ENCODE peak calls at places on chromosomes 16 and 17, in five cellular contexts. U, J, X, P and G are unnamed samples.

GRCh38 chr17:48907713-48908046 is 527 bp upstream of the UBE2Z start:
- DNase-seq in U (peak), J (peak), X (no peak), P (no peak), G (peak)

GRCh38 chr17:37743612-37743874 is 1.3 kb downstream of the HNF1B start:
- DNase-seq in U (no peak), J (no peak), X (no peak), P (no peak), G (no peak)

GRCh38 chr17:50587571-50587970 is 27.1 kb downstream of the CACNA1G start:
- DNase-seq in U (no peak), J (no peak), X (no peak), P (no peak), G (no peak)

GRCh38 chr16:19883296-19883951 is 1.2 kb downstream of the GPRC5B start:
- DNase-seq in U (peak), J (no peak), X (no peak), P (no peak), G (peak)

GRCh38 chr17:35313875-35314409 is 59.5 kb downstream of the SLFN11 start:
- DNase-seq in U (peak), J (no peak), X (peak), P (no peak), G (no peak)

GRCh38 chr16:10121496-10121895 is 60.7 kb downstream of the GRIN2A start:
- DNase-seq in U (no peak), J (peak), X (no peak), P (no peak), G (no peak)

GRCh38 chr16:73082608-73083007 is 34.7 kb upstream of the ZFHX3 start:
- DNase-seq in U (no peak), J (peak), X (no peak), P (peak), G (peak)

GRCh38 chr17:50127661-50128361 is 2.1 kb downstream of the SAMD14 start:
- DNase-seq in U (peak), J (no peak), X (no peak), P (no peak), G (no peak)

GRCh38 chr17:40086150-40087044 is 14.0 kb downstream of the NR1D1 start:
- DNase-seq in U (peak), J (no peak), X (peak), P (no peak), G (peak)

GRCh38 chr17:15999974-16000827 is 577 bp downstream of the TTC19 start:
- DNase-seq in U (peak), J (peak), X (no peak), P (no peak), G (peak)

DNA sequence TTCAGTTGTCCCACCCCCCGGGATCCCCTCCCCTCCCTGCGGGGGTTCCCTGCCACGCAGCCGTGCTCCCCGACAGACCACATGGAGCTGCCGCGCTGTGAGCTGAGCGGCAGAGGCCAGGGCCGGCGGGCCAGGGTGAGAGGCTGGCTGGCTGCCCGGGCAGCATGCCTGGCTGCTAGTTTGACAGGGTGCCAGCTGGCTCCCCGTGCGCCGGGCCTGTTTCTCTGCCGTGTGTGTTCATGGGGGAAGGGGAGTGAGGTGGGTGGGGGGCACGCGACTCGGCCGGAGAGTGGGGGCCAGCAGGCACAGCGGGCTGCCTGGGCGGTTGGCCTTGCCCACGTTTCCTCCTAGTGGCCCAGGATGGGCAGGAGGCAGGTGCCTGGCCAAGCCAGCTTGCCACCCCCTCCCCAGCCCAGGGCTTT is 34.1 kb downstream of the BAHCC1 start:
- DNase-seq in U (no peak), J (peak), X (no peak), P (no peak), G (no peak)
- H3K4me3 ChIP-seq in U (no peak), J (no peak), X (no peak), P (no peak), G (no peak)

GRCh38 chr16:1332618-1333148 is 762 bp upstream of the BAIAP3 start:
- DNase-seq in U (peak), J (no peak), X (no peak), P (no peak), G (no peak)
- H3K4me3 ChIP-seq in U (peak), J (no peak), X (no peak), P (no peak), G (no peak)

DNA sequence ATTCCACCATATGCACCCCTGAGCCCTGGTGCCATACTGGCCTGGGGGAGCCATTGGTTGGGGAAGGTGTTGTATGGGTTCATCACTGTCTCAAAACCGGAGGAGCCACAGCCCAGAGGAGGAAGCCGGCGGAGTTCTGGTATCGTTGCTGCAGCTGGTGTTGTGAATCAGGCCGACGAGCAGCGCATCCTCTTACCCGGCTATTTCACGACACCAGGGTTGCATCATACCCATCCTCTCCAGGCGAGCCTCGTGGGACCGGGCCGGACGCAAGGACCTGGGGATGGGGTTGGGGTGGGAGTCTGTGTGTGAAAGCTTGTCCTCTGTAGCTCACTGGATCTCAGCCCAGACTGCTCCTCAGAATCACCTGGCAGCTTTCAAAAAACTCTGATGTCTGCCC is 6.6 kb upstream of the SLC12A3 start:
- DNase-seq in U (no peak), J (no peak), X (no peak), P (no peak), G (no peak)
- H3K4me3 ChIP-seq in U (no peak), J (no peak), X (no peak), P (no peak), G (no peak)

GRCh38 chr17:45409659-45410076 is 23.0 kb downstream of the ARHGAP27 start:
- DNase-seq in U (no peak), J (no peak), X (peak), P (no peak), G (no peak)

GRCh38 chr17:45411348-45412105 is 21.1 kb downstream of the ARHGAP27 start:
- DNase-seq in U (no peak), J (no peak), X (no peak), P (no peak), G (no peak)

GRCh38 chr17:45406107-45406506 is 26.6 kb downstream of the ARHGAP27 start:
- DNase-seq in U (no peak), J (no peak), X (no peak), P (no peak), G (no peak)

GRCh38 chr17:45410144-45411091 is 22.3 kb downstream of the ARHGAP27 start:
- DNase-seq in U (no peak), J (no peak), X (peak), P (no peak), G (no peak)

DNA sequence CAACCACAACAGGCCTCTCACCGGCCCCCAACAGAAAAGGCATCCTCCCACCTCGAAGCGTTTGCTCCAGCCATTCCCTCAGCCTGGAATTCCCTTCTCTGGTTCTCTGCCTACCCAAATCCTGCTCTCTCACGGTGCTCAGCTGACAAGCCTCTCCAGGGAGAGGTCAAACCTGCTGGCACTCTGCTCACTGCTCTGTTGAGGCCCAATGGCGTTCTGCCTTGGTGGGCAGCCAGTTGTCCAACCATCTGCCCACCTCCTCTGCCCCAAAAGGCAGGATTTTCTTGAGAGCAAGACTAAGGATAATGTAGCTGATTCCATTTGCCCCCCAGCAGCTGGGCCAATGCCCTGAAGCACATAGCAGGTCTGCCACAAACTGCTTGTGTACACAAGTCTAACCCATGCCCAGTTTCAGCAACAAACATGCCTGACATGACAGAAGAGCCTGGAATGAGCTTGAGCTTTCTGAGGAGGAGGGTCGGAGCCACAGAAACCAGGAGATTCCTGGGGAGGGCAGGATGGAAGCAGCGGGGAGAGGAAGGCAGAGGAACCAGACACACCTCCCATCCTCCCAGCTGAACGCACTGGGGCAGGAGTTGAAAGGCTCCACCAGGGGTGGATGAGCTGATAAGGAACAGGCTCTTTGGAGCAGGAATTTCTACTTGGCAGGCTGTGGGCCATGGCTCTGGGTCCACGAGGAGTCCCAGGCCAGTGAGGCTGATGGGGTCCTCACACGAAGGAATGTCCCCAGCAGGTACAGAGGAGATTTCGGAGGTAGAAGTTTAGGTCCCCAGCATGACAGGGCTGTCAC is 23.9 kb downstream of the ARHGAP27 start:
- DNase-seq in U (no peak), J (no peak), X (no peak), P (no peak), G (no peak)
- H3K4me3 ChIP-seq in U (no peak), J (no peak), X (peak), P (no peak), G (no peak)

GRCh38 chr16:54459509-54460235 is 173.1 kb upstream of the IRX3 start:
- DNase-seq in U (no peak), J (peak), X (no peak), P (no peak), G (no peak)
- H3K4me3 ChIP-seq in U (no peak), J (no peak), X (no peak), P (no peak), G (no peak)

DNA sequence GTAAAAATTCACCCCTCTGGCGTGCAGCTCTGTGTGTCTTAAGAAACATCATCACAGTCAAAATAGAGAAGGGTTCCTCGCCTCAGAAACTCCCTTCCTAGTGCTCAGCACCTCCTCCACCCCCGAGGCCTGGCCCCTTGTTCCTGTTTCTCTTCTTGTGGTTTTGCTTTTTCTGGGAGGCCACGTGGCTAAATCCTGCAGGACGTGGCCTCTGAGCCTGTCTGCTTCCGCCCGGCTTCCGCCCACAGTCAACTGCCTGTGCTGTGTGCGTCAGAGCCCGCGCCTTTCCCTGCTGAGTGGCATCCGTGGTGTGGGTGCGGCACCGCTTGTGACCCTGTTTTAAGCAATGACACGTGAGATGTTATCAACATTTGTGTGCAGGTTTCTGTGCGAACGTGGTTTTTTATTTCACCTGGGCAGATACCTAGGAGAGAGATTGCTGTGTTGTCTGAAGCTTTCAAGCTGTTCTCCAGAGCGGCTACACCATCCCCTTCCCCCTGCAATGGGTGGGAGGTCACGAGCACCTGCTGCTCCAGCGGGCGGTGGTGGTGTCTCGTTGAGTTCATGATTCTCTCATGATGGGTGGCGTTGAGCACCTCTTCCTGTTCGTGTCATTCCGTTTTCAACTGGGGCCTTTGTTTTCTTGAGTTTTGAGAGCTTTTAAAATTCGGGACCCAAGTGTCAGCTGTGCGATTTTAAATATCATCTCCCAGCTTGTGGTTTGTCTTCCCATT is 21.7 kb downstream of the ACSF3 start:
- DNase-seq in U (no peak), J (peak), X (peak), P (no peak), G (no peak)
- H3K4me3 ChIP-seq in U (no peak), J (no peak), X (peak), P (no peak), G (no peak)

GRCh38 chr17:7880076-7880868 is 8.3 kb upstream of the CHD3 start:
- DNase-seq in U (no peak), J (no peak), X (no peak), P (no peak), G (no peak)

GRCh38 chr17:7882629-7883028 is 6.0 kb upstream of the CHD3 start:
- DNase-seq in U (no peak), J (no peak), X (no peak), P (no peak), G (no peak)

GRCh38 chr17:7881655-7882054 is 6.9 kb upstream of the CHD3 start:
- DNase-seq in U (no peak), J (no peak), X (no peak), P (no peak), G (no peak)

GRCh38 chr17:7883781-7884386 is 4.7 kb upstream of the CHD3 start:
- DNase-seq in U (no peak), J (peak), X (no peak), P (no peak), G (no peak)

GRCh38 chr17:7882068-7882467 is 6.5 kb upstream of the CHD3 start:
- DNase-seq in U (no peak), J (no peak), X (no peak), P (no peak), G (no peak)
- H3K4me3 ChIP-seq in U (no peak), J (no peak), X (no peak), P (no peak), G (no peak)